ENCODE peak calls at places on chromosome 20, in four cellular contexts. U, D, Y and O are unnamed samples.
A peak's percentile ranks its signal among the peaks of the same experiment; 100 is the strongest.

GRCh38 chr20:31587545-31588389 is 17.3 kb upstream of the ID1 start:
- DNase-seq in U (no peak), D (peak; percentile 66), Y (no peak), O (no peak)

GRCh38 chr20:37517371-37517748 is 3.7 kb upstream of the NNAT start:
- DNase-seq in U (no peak), D (no peak), Y (no peak), O (no peak)

GRCh38 chr20:5735845-5736530 is 14.2 kb upstream of the SHLD1 start:
- DNase-seq in U (no peak), D (no peak), Y (no peak), O (no peak)

GRCh38 chr20:38198238-38198861 is 33.3 kb upstream of the TGM2 start:
- DNase-seq in U (no peak), D (no peak), Y (peak; percentile 50), O (no peak)

GRCh38 chr20:24309596-24309995 is 159.8 kb upstream of the SYNDIG1 start:
- DNase-seq in U (no peak), D (no peak), Y (no peak), O (no peak)

GRCh38 chr20:46070215-46070910 is 19.4 kb downstream of the NCOA5 start:
- DNase-seq in U (no peak), D (no peak), Y (no peak), O (peak; percentile 42)

GRCh38 chr20:844473-845225 is 11.1 kb downstream of the FAM110A start:
- DNase-seq in U (peak; percentile 92), D (peak; percentile 91), Y (peak; percentile 95), O (peak; percentile 96)

GRCh38 chr20:38505091-38505455 is 32.4 kb downstream of the RALGAPB start:
- DNase-seq in U (no peak), D (no peak), Y (no peak), O (no peak)

GRCh38 chr20:58822175-58822574 is 28.5 kb downstream of the GNAS-AS1 start:
- DNase-seq in U (no peak), D (no peak), Y (no peak), O (no peak)

GRCh38 chr20:50625986-50626677 is 65.2 kb downstream of the RIPOR3 start:
- DNase-seq in U (no peak), D (peak; percentile 84), Y (peak; percentile 89), O (no peak)

GRCh38 chr20:33584976-33585375 is 77.2 kb upstream of the C20orf144 start:
- DNase-seq in U (no peak), D (no peak), Y (no peak), O (no peak)

GRCh38 chr20:539236-539635 is 4.4 kb downstream of the CSNK2A1 start:
- DNase-seq in U (no peak), D (no peak), Y (no peak), O (no peak)

GRCh38 chr20:5918856-5919633 is 31.3 kb downstream of the TRMT6 start:
- DNase-seq in U (no peak), D (no peak), Y (no peak), O (no peak)

GRCh38 chr20:35146922-35147574 is at the start of gene EDEM2:
- DNase-seq in U (peak; percentile 96), D (peak; percentile 96), Y (peak; percentile 97), O (peak; percentile 98)
- TF ChIP-seq CTCF in U (no peak), D (no peak), Y (no peak), O (no peak)

GRCh38 chr20:47317127-47317895 is 39.2 kb downstream of the ZMYND8 start:
- DNase-seq in U (peak; percentile 90), D (peak; percentile 73), Y (peak; percentile 95), O (peak; percentile 98)
- TF ChIP-seq POLR2A in U (no peak), D (peak; percentile 57), Y (peak; percentile 36), O (no peak)

DNA sequence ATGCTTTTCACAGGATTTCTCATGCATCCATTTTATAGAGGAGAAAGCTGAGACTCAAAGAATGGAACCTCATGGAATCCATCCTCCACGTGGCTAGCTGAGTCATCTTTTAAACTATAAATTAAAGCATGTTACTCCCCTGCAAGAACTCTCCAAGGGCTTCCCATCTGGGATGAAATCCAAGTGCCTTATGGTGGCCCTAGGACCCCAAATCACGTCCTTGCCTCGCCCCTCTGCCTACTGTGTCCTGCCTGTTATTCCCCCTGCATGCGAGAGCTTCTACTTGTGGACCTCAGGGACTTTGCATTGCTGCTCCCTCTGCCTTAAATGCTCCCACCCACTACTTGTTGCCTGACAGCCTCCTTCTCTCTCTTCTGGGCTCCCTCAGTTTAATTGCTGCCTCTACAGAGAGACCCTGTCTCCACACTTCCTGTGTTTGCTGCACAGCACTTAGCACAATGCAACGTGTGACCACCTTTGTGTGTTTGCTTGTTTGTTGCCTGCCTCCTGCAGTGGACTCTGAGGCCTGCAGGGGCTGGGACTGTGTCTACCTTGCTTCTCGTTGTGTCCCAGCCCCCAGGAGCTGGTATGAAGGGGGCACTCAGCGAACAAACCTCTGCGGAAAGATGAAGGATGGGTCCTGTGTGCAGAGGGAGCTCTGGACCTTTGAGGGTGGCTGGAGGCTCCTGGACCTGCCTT is 39.4 kb downstream of the TOX2 start:
- DNase-seq in U (no peak), D (no peak), Y (no peak), O (no peak)
- TF ChIP-seq CTCF in U (no peak), D (no peak), Y (no peak), O (no peak)

DNA sequence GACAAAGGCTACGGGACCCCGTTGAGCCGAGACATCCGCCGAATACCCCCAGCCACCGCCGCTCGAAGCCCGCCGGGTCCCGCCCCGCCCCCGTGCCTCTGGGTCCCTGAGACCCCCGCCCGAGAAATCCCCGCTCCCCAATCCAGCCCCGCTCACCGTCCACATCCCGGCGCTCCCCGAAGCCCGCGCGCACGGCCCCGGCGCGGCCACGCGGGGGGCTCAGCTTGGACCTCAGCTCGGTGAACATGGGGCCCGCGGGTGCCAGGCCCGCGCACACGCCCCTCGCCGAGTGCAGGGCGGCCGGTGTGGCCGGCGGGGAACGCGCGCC is 257 bp downstream of the SAMD10 start:
- DNase-seq in U (no peak), D (peak; percentile 46), Y (no peak), O (no peak)
- TF ChIP-seq POLR2A in U (no peak), D (no peak), Y (no peak), O (no peak)

DNA sequence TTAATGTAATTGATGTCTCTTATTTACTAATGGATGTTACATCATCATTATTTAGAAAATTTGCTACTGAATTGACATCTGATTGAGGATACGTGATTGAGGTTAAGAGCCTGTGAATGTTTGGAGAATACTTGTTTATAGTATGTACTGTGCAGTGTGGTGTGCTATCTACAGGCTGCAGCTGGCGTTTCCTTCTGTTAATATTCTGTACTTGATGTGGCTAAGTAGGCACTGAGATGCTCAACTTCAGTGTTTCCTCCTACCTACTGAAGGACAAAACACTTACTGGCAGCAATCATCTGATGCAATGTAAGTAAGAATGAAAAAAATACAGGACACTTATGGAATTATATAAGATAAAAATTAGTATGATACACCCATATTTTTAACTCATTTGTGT is 709.7 kb upstream of the FLRT3 start:
- DNase-seq in U (no peak), D (no peak), Y (no peak), O (no peak)
- TF ChIP-seq CTCF in U (no peak), D (no peak), Y (no peak), O (no peak)